ENCODE peak calls at places on chromosomes 5 and 9, in nine cellular contexts. C is RWPE1, Z is neural progenitor cell, Y is keratinocyte, F is stomach, L is ovary, S is astrocyte of the spinal cord, D is heart left ventricle, Q is GM10248. E is an unnamed sample.

GRCh38 chr5:139147743-139148079 is 50.5 kb downstream of the SIL1 start:
- DNase-seq in C (peak; percentile 54), Z (no peak), Y (no peak), F (peak; percentile 83), L (peak; percentile 80), S (peak; percentile 77), D (no peak), Q (no peak), E (no peak)

GRCh38 chr5:151661968-151662732 is 24.6 kb downstream of the SPARC start:
- DNase-seq in C (no peak), Z (no peak), Y (no peak), F (no peak), L (no peak), S (no peak), D (no peak), Q (peak; percentile 50), E (no peak)

GRCh38 chr5:146751054-146751453 is 127.5 kb downstream of the PPP2R2B start:
- DNase-seq in C (no peak), Z (no peak), Y (no peak), F (no peak), L (no peak), S (no peak), D (no peak), Q (no peak), E (no peak)

GRCh38 chr9:5140151-5140550 is 45.3 kb downstream of the INSL6 start:
- DNase-seq in C (peak; percentile 0), Z (no peak), Y (no peak), F (no peak), L (no peak), S (no peak), D (no peak), Q (no peak), E (no peak)

GRCh38 chr9:127519301-127520166 is 68.2 kb downstream of the LRSAM1 start:
- DNase-seq in C (peak; percentile 98), Z (no peak), Y (no peak), F (no peak), L (no peak), S (peak; percentile 98), D (peak; percentile 68), Q (peak; percentile 55), E (peak; percentile 85)

GRCh38 chr9:16710888-16711287 is 159.6 kb downstream of the BNC2 start:
- DNase-seq in C (no peak), Z (peak; percentile 66), Y (no peak), F (no peak), L (no peak), S (no peak), D (no peak), Q (no peak), E (no peak)

GRCh38 chr5:89338935-89339334 is 456.0 kb upstream of the MEF2C start:
- DNase-seq in C (no peak), Z (no peak), Y (no peak), F (no peak), L (no peak), S (peak; percentile 67), D (no peak), Q (no peak), E (peak; percentile 51)

GRCh38 chr5:54760182-54760935 is 225.0 kb downstream of the ESM1 start:
- DNase-seq in C (no peak), Z (no peak), Y (no peak), F (no peak), L (no peak), S (no peak), D (no peak), Q (no peak), E (no peak)

GRCh38 chr5:9516591-9516990 is 29.3 kb downstream of the SEMA5A start:
- DNase-seq in C (no peak), Z (peak; percentile 26), Y (no peak), F (no peak), L (no peak), S (no peak), D (no peak), Q (no peak), E (no peak)

DNA sequence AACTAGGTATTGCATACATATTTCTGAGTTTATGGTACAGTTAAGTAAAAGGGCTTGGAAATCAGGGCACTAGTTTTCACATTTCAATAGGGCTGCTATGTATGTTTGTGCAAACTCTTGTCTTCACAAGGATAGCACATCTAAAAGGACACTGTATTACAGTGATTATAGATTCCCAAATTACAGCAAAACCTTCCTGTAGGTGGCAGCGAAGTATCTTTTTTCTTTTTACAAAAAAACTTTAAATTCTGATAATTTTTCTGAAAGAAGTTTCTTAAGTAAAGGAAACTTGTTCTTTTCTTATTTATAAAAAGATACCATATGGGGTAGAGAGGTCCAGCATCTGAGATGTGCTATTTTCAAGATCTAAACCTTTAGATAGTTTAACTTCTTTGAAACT is 337.8 kb downstream of the PTPRD start:
- DNase-seq in C (no peak), Z (no peak), Y (no peak), F (no peak), L (no peak), S (peak; percentile 26), D (no peak), Q (no peak), E (no peak)
- TF ChIP-seq CTCF in C (no peak), Z (peak; percentile 30), Y (no peak), F (no peak), L (no peak), S (peak; percentile 29), D (no peak), Q (no peak), E (no peak)

GRCh38 chr5:35622974-35623373 is 5.3 kb downstream of the SPEF2 start:
- DNase-seq in C (no peak), Z (no peak), Y (no peak), F (no peak), L (no peak), S (no peak), D (no peak), Q (no peak), E (no peak)

GRCh38 chr5:35617060-35617434 is 616 bp upstream of the SPEF2 start:
- DNase-seq in C (no peak), Z (no peak), Y (no peak), F (no peak), L (no peak), S (no peak), D (no peak), Q (no peak), E (no peak)

GRCh38 chr5:35618791-35619190 is 1.1 kb downstream of the SPEF2 start:
- DNase-seq in C (no peak), Z (no peak), Y (no peak), F (no peak), L (no peak), S (no peak), D (no peak), Q (no peak), E (no peak)

GRCh38 chr5:35618297-35618636 is 604 bp downstream of the SPEF2 start:
- DNase-seq in C (no peak), Z (no peak), Y (no peak), F (no peak), L (no peak), S (peak; percentile 0), D (no peak), Q (no peak), E (no peak)

DNA sequence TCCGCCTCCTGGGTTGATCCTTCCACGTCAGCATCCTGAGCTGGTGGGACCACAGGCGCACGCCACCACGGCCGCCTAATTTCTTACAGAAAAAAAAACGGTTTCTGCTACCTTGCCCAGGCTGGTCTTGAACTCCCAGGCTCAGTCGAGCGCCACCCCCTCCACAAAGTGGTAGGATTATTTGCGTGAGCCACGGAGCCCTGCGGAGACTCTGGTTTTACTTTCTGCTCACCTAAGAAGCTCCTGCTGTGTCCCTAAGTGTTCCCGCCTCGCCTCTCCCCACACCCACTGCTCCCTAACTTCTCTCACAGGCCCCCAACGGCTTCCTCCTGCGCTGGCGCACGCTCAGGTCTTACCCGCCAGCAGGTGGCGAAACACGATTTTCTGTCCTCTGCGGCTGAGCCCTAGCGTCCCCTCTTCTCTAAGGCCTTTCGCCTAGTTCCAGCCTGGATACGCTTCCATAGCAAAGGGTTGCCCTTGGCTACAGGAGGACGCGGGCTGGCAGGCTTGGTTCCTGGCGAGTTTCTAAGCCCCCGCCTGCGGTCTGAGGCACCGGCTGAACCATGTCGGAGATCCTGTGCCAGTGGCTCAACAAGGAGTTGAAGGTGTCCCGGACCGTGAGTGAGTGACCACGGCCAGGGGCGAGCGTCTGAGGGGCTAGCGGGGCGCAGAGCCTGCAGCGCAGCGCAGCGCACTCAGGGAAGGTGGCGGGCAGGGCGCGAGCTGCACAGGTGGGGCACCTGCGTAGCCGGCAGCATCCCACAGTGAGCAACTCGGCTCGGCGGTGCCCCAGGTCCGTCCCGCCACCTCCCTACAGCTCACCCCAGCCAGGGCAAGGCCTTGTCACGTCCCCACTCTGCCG is at the start of gene SPEF2:
- DNase-seq in C (peak; percentile 84), Z (peak; percentile 94), Y (peak; percentile 21), F (peak; percentile 82), L (peak; percentile 87), S (peak; percentile 91), D (peak; percentile 86), Q (peak; percentile 48), E (peak; percentile 84)
- TF ChIP-seq CTCF in C (peak; percentile 94), Z (peak; percentile 83), Y (peak; percentile 85), F (no peak), L (peak; percentile 59), S (peak; percentile 87), D (peak; percentile 60), Q (peak; percentile 61), E (peak; percentile 92)

DNA sequence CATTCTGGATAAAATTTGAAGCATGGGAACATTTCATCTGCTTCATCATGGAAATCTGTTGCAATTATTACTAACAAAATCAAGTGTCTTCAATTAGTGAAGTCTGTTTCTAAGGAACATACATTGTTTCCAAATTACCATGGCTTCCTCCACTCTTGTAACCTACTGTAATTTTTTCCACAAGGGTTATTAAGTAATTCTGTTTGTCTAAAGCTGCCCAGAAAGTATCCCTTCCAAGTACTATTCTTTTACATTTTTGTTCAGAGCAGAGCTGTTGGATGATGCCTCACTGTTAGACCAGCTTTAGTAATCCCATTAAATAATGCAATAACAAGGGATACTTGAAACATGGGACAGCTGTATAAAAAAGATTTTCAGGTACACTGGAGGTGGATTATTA is 483.5 kb upstream of the CD180 start:
- DNase-seq in C (no peak), Z (no peak), Y (no peak), F (no peak), L (no peak), S (no peak), D (no peak), Q (no peak), E (peak; percentile 19)
- TF ChIP-seq CTCF in C (no peak), Z (no peak), Y (no peak), F (no peak), L (no peak), S (no peak), D (no peak), Q (no peak), E (no peak)

GRCh38 chr5:150612405-150612804 is 28.1 kb upstream of the SYNPO start:
- DNase-seq in C (no peak), Z (no peak), Y (no peak), F (no peak), L (no peak), S (no peak), D (no peak), Q (no peak), E (no peak)

GRCh38 chr5:150615141-150615699 is 25.2 kb upstream of the SYNPO start:
- DNase-seq in C (no peak), Z (no peak), Y (no peak), F (peak; percentile 79), L (peak; percentile 82), S (peak; percentile 55), D (peak; percentile 71), Q (no peak), E (no peak)

GRCh38 chr5:150612905-150613670 is 27.4 kb upstream of the SYNPO start:
- DNase-seq in C (no peak), Z (no peak), Y (no peak), F (no peak), L (peak; percentile 64), S (no peak), D (peak; percentile 62), Q (no peak), E (no peak)

GRCh38 chr5:150614651-150615040 is 25.8 kb upstream of the SYNPO start:
- DNase-seq in C (no peak), Z (no peak), Y (no peak), F (no peak), L (peak; percentile 46), S (no peak), D (peak; percentile 32), Q (no peak), E (no peak)

GRCh38 chr5:150613991-150614650 is 26.3 kb upstream of the SYNPO start:
- DNase-seq in C (no peak), Z (no peak), Y (no peak), F (no peak), L (peak; percentile 62), S (no peak), D (peak; percentile 67), Q (no peak), E (no peak)
- TF ChIP-seq CTCF in C (no peak), Z (peak; percentile 51), Y (peak; percentile 32), F (no peak), L (no peak), S (peak; percentile 26), D (peak; percentile 30), Q (no peak), E (no peak)

E was measured in AG09319.